ENCODE peak calls at places on chromosomes 3 and 15, in seven cellular contexts. L, K, M, I, A, V and W are unnamed samples. For H3K4me1, the result is how much of the 10 kb centered on the place peaks cover.

GRCh38 chr15:25372298-25372697 is 66.5 kb downstream of the UBE3A start:
- DNase-seq in L (no peak), V (no peak), A (no peak), K (no peak), M (no peak), I (no peak), W (no peak)

GRCh38 chr3:170007031-170007663 is 30.6 kb upstream of the GPR160 start:
- DNase-seq in V (peak), L (no peak), I (no peak), A (peak), M (no peak), K (no peak), W (no peak)

GRCh38 chr3:117281371-117281770 is 571.8 kb downstream of the TUSC7 start:
- DNase-seq in I (no peak), M (no peak), L (no peak), V (no peak), K (no peak), A (no peak), W (no peak)

GRCh38 chr3:175433026-175433668 is 574.0 kb downstream of the NAALADL2 start:
- DNase-seq in K (no peak), L (no peak), M (no peak), A (no peak), I (no peak), V (no peak), W (no peak)

GRCh38 chr3:10743366-10744097 is 72.5 kb upstream of the SLC6A11 start:
- DNase-seq in V (no peak), I (no peak), K (peak), L (no peak), A (no peak), M (no peak), W (no peak)

GRCh38 chr15:46280753-46281521 is 646.1 kb downstream of the SQOR start:
- DNase-seq in M (no peak), V (no peak), A (no peak), I (no peak), L (no peak), K (no peak), W (peak)

GRCh38 chr3:48990636-48991421 is 788 bp downstream of the P4HTM start:
- DNase-seq in I (peak), L (peak), A (no peak), M (no peak), V (peak), K (peak), W (no peak)

GRCh38 chr15:78930577-78931388 is 14.1 kb downstream of the CTSH start:
- DNase-seq in M (no peak), L (peak), V (no peak), A (peak), K (no peak), I (no peak), W (peak)

GRCh38 chr3:173659972-173660371 is 262.4 kb downstream of the NLGN1 start:
- DNase-seq in L (no peak), K (no peak), V (no peak), A (no peak), M (no peak), I (no peak), W (no peak)

GRCh38 chr3:193869221-193870201 is 266.4 kb upstream of the HES1 start:
- DNase-seq in M (no peak), V (peak), I (no peak), K (peak), A (no peak), L (peak), W (no peak)

GRCh38 chr3:58072046-58072445 is 63.8 kb downstream of the FLNB start:
- DNase-seq in K (no peak), L (no peak), M (no peak), I (no peak), A (no peak), V (no peak), W (no peak)

GRCh38 chr3:31445701-31446100 is 87.0 kb upstream of the STT3B start:
- DNase-seq in I (no peak), L (no peak), K (no peak), M (no peak), V (no peak), A (no peak), W (no peak)

GRCh38 chr3:85554153-85554552 is 595.4 kb downstream of the CADM2 start:
- DNase-seq in A (no peak), K (no peak), M (no peak), I (no peak), L (no peak), V (no peak), W (no peak)

GRCh38 chr3:151146731-151147091 is 56.3 kb downstream of the GPR171 start:
- DNase-seq in I (no peak), L (no peak), M (no peak), A (no peak), V (no peak), K (no peak), W (peak)

GRCh38 chr3:142947352-142947751 is 16.1 kb downstream of the PAQR9 start:
- DNase-seq in K (peak), I (no peak), M (no peak), L (no peak), A (no peak), V (no peak), W (no peak)

DNA sequence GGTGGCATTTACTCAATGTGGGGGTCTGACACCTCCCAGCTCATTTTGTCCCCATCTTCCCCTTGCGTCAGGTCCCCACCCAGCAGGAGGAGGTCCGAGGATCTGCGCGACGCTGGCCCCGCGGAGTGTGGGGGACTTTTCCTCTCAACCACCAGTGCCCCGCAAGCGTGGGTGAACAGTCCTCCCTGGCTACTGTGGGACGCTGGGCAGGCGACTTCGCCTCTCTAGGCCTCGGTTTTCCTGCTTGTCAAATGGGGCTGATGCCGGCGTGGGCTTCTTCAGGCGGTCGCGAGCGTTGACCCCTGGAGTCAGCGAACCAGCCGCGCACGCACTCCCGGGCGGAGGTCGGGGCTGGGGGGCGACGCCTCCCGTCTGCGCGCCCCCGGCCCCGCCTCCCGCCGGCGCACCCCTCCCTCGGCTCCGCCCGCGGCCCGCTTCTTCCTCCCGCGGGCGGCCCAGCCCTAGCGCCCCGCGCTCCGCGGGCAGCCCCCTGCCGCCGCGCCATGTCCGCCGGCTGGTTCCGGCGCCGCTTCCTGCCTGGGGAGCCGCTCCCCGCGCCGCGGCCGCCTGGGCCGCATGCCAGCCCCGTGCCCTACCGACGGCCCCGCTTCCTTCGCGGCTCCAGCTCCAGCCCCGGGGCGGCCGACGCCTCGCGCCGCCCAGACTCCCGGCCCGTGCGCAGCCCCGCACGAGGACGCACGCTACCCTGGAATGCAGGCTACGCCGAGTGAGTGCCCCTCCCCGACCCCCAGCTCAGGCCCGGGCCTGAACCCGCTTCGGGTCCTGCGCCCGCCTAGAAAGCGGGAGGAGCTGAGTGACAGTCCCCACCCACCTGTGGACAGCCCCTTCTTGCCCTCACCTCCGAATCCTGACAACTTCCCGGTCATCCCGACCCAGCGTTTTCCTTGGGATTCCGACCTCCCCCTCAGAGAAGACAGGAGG is at the start of gene PPM1M:
- DNase-seq in K (peak), L (peak), V (peak), A (peak), M (no peak), I (peak), W (no peak)
- TF ChIP-seq POLR2A in K (no peak), L (peak), V (peak), A (no peak), M (no peak), I (no peak), W (no peak)

GRCh38 chr15:101206173-101206572 is 45.7 kb downstream of the CHSY1 start:
- DNase-seq in I (no peak), L (no peak), K (no peak), M (no peak), V (no peak), A (no peak), W (no peak)
- H3K4me1 ChIP-seq in I (under half), L (under half), K (under half), M (half or more), V (under half), A (under half), W (under half)

GRCh38 chr3:152350764-152351163 is 82.0 kb downstream of the MBNL1 start:
- DNase-seq in K (no peak), M (no peak), A (no peak), I (no peak), L (no peak), V (no peak), W (no peak)

GRCh38 chr3:152346740-152347139 is 78.0 kb downstream of the MBNL1 start:
- DNase-seq in A (peak), M (no peak), K (no peak), V (no peak), I (no peak), L (no peak), W (no peak)

GRCh38 chr3:152348436-152349177 is 79.9 kb downstream of the MBNL1 start:
- DNase-seq in L (no peak), A (peak), K (no peak), V (no peak), M (no peak), I (no peak), W (no peak)

GRCh38 chr3:152350139-152350538 is 81.4 kb downstream of the MBNL1 start:
- DNase-seq in A (peak), I (no peak), M (no peak), L (no peak), V (no peak), K (no peak), W (no peak)

DNA sequence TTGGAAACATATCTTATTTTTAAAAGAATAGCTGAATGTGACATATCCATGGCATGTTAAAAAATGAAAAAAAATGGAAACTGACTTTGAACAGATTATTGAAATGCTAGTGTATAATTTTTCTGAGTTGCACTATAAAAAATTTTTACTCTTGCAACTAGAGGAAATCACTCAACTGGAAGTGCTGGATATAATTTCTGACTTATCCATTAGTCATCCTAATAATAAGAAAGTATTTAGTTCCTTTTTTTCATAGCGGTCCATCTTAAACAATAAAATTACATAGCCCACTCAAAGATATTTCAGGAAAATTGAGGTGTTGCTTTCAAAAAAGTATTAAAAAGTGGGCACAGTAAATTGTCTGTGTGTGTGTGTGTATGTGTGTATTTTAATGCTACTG is 80.7 kb downstream of the MBNL1 start:
- DNase-seq in K (no peak), V (no peak), A (no peak), L (no peak), I (no peak), M (no peak), W (no peak)
- H3K4me3 ChIP-seq in K (no peak), V (no peak), A (no peak), L (no peak), I (no peak), M (no peak), W (no peak)

DNA sequence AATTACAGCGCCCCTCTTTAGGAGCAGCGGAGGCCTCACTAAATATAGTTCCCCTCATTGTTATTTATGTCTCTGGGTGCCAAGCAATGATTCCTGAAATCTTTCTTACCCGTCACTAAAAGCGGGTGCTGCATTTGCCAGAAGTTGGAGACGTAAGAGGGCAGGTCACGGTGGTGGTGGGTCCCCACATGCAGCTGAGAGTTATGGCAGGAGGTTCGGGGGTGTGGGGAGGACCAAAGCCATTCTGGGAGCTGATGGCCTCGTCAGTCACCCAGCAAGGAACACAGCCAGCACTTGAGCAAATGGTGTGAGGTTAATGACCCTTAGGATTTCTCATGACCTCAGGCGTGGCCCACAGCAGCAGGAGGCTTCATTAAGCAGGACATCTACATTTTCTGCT is 129.2 kb downstream of the RAB11A start:
- DNase-seq in K (no peak), V (no peak), M (no peak), L (no peak), A (no peak), I (no peak), W (no peak)
- TF ChIP-seq POLR2A in K (no peak), V (no peak), M (no peak), L (no peak), A (no peak), I (no peak), W (no peak)

GRCh38 chr3:72165808-72166207 is 380.9 kb upstream of the PROK2 start:
- DNase-seq in A (no peak), K (no peak), I (no peak), M (no peak), V (no peak), L (no peak), W (no peak)
- H3K4me1 ChIP-seq in A (under half), K (under half), I (under half), M (under half), V (under half), L (under half), W (under half)

GRCh38 chr3:56724580-56725142 is 41.6 kb upstream of the TASOR start:
- DNase-seq in V (no peak), I (no peak), K (no peak), A (peak), L (no peak), M (no peak), W (no peak)
- H3K4me3 ChIP-seq in V (no peak), I (no peak), K (no peak), A (no peak), L (no peak), M (no peak), W (no peak)

GRCh38 chr15:62889734-62890505 is 152.6 kb upstream of the TPM1 start:
- DNase-seq in I (no peak), M (no peak), K (no peak), L (peak), A (no peak), V (no peak), W (no peak)
- TF ChIP-seq POLR2A in I (no peak), M (no peak), K (no peak), L (no peak), A (no peak), V (no peak), W (no peak)

GRCh38 chr3:98750520-98750919 is 12.6 kb upstream of the ST3GAL6 start:
- DNase-seq in A (no peak), I (no peak), M (no peak), K (no peak), V (no peak), L (peak), W (no peak)
- H3K4me1 ChIP-seq in A (under half), I (under half), M (under half), K (under half), V (under half), L (under half), W (under half)